ENCODE peak calls at places on chromosomes 6 and 20, in seven cellular contexts. Y is AG04450, H is mammary epithelial cell, F is SK-N-SH, E is right atrium auricular region, O is left lung, D is thyroid gland. M is an unnamed sample.

GRCh38 chr6:26388014-26388413 is 5.1 kb downstream of the BTN2A2 start:
- DNase-seq in O (no peak), E (no peak), F (no peak), D (no peak), Y (no peak), H (no peak), M (no peak)

GRCh38 chr20:19130613-19130984 is 81.8 kb upstream of the SLC24A3 start:
- DNase-seq in O (no peak), H (no peak), F (no peak), Y (no peak), D (no peak), E (no peak), M (no peak)

GRCh38 chr20:39390186-39390585 is 428.0 kb downstream of the DHX35 start:
- DNase-seq in E (no peak), Y (no peak), H (no peak), O (no peak), D (no peak), F (no peak), M (no peak)

GRCh38 chr20:35757098-35757705 is 14.6 kb upstream of the PHF20 start:
- DNase-seq in E (peak), O (no peak), H (no peak), F (no peak), D (no peak), Y (no peak), M (no peak)

GRCh38 chr20:34978092-34978744 is 22.6 kb downstream of the MYH7B start:
- DNase-seq in E (no peak), O (no peak), F (no peak), D (no peak), Y (no peak), H (no peak), M (no peak)

GRCh38 chr6:118546164-118546929 is 1.7 kb upstream of the PLN start:
- DNase-seq in D (no peak), H (no peak), Y (no peak), O (no peak), F (no peak), E (no peak), M (no peak)

GRCh38 chr20:38092260-38092857 is 58.8 kb downstream of the RPRD1B start:
- DNase-seq in E (no peak), Y (no peak), D (no peak), H (no peak), F (no peak), O (no peak), M (no peak)

GRCh38 chr6:131555992-131556391 is 17.0 kb upstream of the ARG1 start:
- DNase-seq in O (no peak), Y (no peak), H (no peak), D (no peak), E (no peak), F (no peak), M (no peak)

GRCh38 chr6:150251566-150252186 is 108.8 kb downstream of the PPP1R14C start:
- DNase-seq in H (no peak), F (no peak), Y (no peak), O (no peak), D (no peak), E (no peak), M (no peak)

GRCh38 chr6:138204303-138204702 is 14.0 kb downstream of the PBOV1 start:
- DNase-seq in Y (no peak), H (no peak), D (no peak), O (no peak), F (no peak), E (no peak), M (no peak)

GRCh38 chr20:51462566-51463276 is 79.8 kb downstream of the NFATC2 start:
- DNase-seq in F (peak), D (peak), H (no peak), O (peak), E (peak), Y (no peak), M (no peak)

GRCh38 chr6:14771026-14771425 is 474.8 kb upstream of the JARID2 start:
- DNase-seq in F (no peak), H (no peak), E (no peak), O (no peak), D (no peak), Y (no peak), M (no peak)

GRCh38 chr6:215335-216034 is 76.8 kb upstream of the DUSP22 start:
- DNase-seq in D (peak), E (no peak), F (no peak), H (peak), Y (no peak), O (peak), M (no peak)

GRCh38 chr6:9461161-9461560 is 953.7 kb downstream of the TFAP2A start:
- DNase-seq in H (no peak), D (no peak), O (no peak), Y (no peak), E (no peak), F (no peak), M (no peak)

GRCh38 chr6:132763269-132763668 is 5.6 kb upstream of the VNN2 start:
- DNase-seq in D (no peak), H (no peak), O (no peak), Y (no peak), E (no peak), F (no peak), M (no peak)

GRCh38 chr20:1307571-1307971 is 21.4 kb downstream of the SDCBP2 start:
- DNase-seq in D (no peak), F (no peak), H (no peak), Y (no peak), O (no peak), E (no peak), M (no peak)

GRCh38 chr6:33192105-33192646 is at the start of gene COL11A2:
- DNase-seq in E (no peak), H (no peak), D (peak), Y (no peak), F (peak), O (no peak), M (peak)

GRCh38 chr20:32922466-32922865 is 63.7 kb downstream of the EFCAB8 start:
- DNase-seq in Y (no peak), O (no peak), H (no peak), E (peak), D (no peak), F (no peak), M (no peak)

GRCh38 chr6:107246972-107247615 is 131.8 kb upstream of the BEND3 start:
- DNase-seq in E (no peak), H (peak), O (no peak), Y (no peak), F (no peak), D (no peak), M (no peak)

GRCh38 chr6:137121401-137121997 is 51.9 kb downstream of the IL22RA2 start:
- DNase-seq in F (no peak), O (no peak), D (no peak), Y (no peak), H (no peak), E (no peak), M (no peak)

GRCh38 chr20:57865266-57865665 is 155.5 kb upstream of the PMEPA1 start:
- DNase-seq in F (no peak), Y (no peak), H (no peak), D (no peak), E (no peak), O (no peak), M (no peak)

GRCh38 chr20:47351643-47352331 is 4.7 kb downstream of the ZMYND8 start:
- DNase-seq in E (no peak), Y (no peak), F (peak), H (peak), D (no peak), O (no peak), M (no peak)

GRCh38 chr6:68891419-68891818 is 256.3 kb downstream of the ADGRB3 start:
- DNase-seq in E (no peak), D (no peak), Y (no peak), H (no peak), O (no peak), F (no peak), M (no peak)

GRCh38 chr6:53250137-53250760 is 98.5 kb downstream of the ELOVL5 start:
- DNase-seq in H (peak), O (no peak), Y (no peak), E (no peak), F (no peak), D (no peak), M (no peak)

GRCh38 chr20:1345030-1345755 is 16.3 kb upstream of the SDCBP2 start:
- DNase-seq in Y (no peak), O (no peak), F (no peak), H (no peak), E (no peak), D (no peak), M (no peak)

GRCh38 chr6:16533721-16534136 is 227.5 kb downstream of the ATXN1 start:
- DNase-seq in F (no peak), Y (no peak), H (no peak), O (no peak), E (no peak), D (no peak), M (no peak)

GRCh38 chr6:119575721-119576120 is 226.2 kb upstream of the MAN1A1 start:
- DNase-seq in H (peak), F (no peak), O (no peak), E (no peak), Y (no peak), D (no peak), M (no peak)

GRCh38 chr20:45857836-45858250 is 429 bp downstream of the ZSWIM3 start:
- DNase-seq in H (no peak), O (no peak), E (no peak), D (no peak), Y (no peak), F (peak), M (no peak)

GRCh38 chr6:79073888-79074287 is 4.2 kb downstream of the PHIP start:
- DNase-seq in O (no peak), D (no peak), E (no peak), Y (no peak), H (no peak), F (no peak), M (no peak)

GRCh38 chr6:128390168-128390567 is 130.2 kb downstream of the PTPRK start:
- DNase-seq in H (no peak), O (no peak), D (no peak), E (no peak), Y (no peak), F (no peak), M (no peak)

GRCh38 chr20:63186528-63187316 is 29.2 kb downstream of the YTHDF1 start:
- DNase-seq in H (peak), D (no peak), F (no peak), Y (no peak), O (no peak), E (no peak), M (no peak)

GRCh38 chr20:37095609-37096414 is at the start of gene RBL1:
- DNase-seq in F (peak), O (peak), D (peak), Y (peak), E (peak), H (peak), M (peak)

GRCh38 chr6:57257911-57258541 is 35.9 kb upstream of the RAB23 start:
- DNase-seq in H (no peak), O (no peak), E (no peak), F (no peak), D (peak), Y (peak), M (no peak)

GRCh38 chr6:10019851-10020250 is 395.0 kb downstream of the TFAP2A start:
- DNase-seq in D (no peak), Y (no peak), F (no peak), O (no peak), H (no peak), E (no peak), M (no peak)

GRCh38 chr20:34536798-34537394 is 20.7 kb downstream of the DYNLRB1 start:
- DNase-seq in F (peak), Y (no peak), H (no peak), O (no peak), D (peak), E (no peak), M (peak)

GRCh38 chr6:1737463-1738311 is 128.0 kb downstream of the FOXC1 start:
- DNase-seq in D (no peak), O (no peak), F (no peak), E (no peak), Y (no peak), H (no peak), M (no peak)

GRCh38 chr6:1736346-1737105 is 126.8 kb downstream of the FOXC1 start:
- DNase-seq in D (no peak), F (no peak), Y (no peak), E (no peak), H (no peak), O (no peak), M (no peak)

GRCh38 chr6:1739220-1739619 is 129.5 kb downstream of the FOXC1 start:
- DNase-seq in F (no peak), H (no peak), O (no peak), Y (no peak), E (no peak), D (no peak), M (no peak)

GRCh38 chr6:1739680-1740079 is 130.0 kb downstream of the FOXC1 start:
- DNase-seq in F (no peak), O (no peak), H (no peak), D (no peak), E (no peak), Y (no peak), M (no peak)

GRCh38 chr6:1738682-1739081 is 129.0 kb downstream of the FOXC1 start:
- DNase-seq in F (no peak), E (no peak), D (no peak), O (no peak), Y (no peak), H (no peak), M (peak)
- H3K27ac ChIP-seq in F (no peak), E (no peak), D (no peak), O (no peak), Y (no peak), H (no peak), M (no peak)

GRCh38 chr20:53550590-53551187 is 43.0 kb downstream of the ZNF217 start:
- DNase-seq in D (no peak), E (no peak), Y (no peak), O (no peak), H (no peak), F (no peak), M (no peak)
- H3K4me3 ChIP-seq in D (no peak), E (no peak), Y (no peak), O (no peak), H (no peak), F (no peak), M (no peak)

DNA sequence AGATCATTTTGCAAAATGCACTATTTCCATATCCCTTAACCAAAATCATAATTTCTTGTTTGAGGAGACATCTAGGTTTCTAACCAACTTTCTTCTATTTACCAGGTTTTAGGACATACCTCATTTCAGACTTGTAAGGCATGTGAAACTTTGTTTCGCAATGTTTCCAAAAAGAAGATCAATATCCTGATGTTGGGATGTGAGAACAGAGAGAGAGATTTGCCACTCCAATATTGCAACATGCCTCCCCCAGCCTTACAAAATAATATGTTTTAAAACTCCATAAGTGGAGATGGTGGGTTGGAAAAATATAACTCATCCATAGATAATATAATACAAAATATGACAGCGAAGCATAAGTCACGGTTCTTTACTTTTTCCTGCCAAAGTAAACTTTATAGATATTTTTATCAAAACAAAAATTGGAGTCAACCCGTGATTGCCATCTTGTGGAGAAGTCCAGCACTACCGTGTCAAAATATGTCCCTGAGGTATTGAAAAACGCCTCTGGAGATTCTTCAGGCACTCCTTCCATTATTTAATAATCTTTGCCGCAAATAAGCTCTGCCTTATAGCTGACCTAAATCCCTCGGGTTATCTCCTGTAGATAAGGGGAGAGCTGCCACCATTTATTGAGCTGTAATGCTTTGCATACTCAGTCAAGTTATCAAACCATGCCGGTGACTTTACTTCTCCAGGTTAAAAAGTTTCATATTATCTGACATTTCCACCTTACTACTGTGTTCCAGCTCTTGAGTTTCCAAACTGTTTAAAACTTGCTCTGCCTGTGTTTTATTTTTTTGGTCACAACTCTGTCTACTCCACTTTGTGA is 534.2 kb downstream of the HACE1 start:
- DNase-seq in F (peak), Y (no peak), E (no peak), O (no peak), H (peak), D (no peak), M (no peak)
- TF ChIP-seq CTCF in F (peak), Y (peak), E (no peak), O (peak), H (peak), D (no peak), M (peak)

DNA sequence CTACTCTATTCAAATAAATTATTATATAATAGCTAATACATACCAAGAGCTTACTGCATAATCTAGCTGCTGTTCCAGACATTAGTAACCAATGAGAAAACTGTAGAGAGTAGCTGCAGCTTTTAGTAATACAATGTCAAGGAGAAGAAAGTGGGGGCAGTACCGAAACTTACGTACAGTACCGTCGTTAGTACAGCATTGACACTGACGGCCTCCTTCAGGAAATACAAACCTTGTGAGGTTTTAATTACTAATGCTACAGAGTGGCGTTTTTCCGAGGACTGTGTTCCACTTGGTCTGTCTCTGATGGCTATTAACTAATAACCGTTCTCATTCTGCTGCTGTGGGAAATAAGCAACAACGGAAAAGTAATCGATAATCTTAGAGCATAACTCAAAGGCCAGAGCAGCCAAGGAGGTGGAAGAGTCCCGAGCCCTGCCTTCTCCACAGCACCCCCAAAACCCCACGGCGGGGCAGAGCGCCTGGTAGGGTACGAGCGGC is 344 bp upstream of the PM20D2 start:
- DNase-seq in O (no peak), Y (no peak), E (no peak), F (peak), H (peak), D (no peak), M (no peak)
- H3K27ac ChIP-seq in O (peak), Y (no peak), E (peak), F (peak), H (peak), D (peak), M (peak)

DNA sequence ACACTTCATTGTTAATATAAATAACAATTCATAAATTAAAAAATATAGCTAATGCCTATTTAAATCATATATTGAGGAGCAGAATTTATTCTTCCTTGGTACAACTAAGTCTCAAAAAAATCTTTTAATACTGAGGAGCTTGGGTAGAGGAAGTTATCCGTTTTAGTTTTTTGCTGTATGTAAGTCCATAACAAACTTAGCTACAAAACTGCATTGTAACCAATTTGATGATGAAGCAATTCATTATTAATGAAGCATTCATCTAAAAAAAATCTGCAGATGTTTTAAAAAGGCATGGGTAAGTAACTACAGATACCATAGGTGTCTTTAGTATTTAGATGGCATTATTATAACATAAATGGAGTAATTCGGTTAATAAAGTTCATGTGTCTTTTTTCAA is 1.3 kb downstream of the KHDRBS2 start:
- DNase-seq in F (no peak), D (no peak), O (no peak), H (no peak), Y (no peak), E (no peak), M (no peak)
- H3K4me3 ChIP-seq in F (no peak), D (peak), O (peak), H (no peak), Y (no peak), E (no peak), M (no peak)

GRCh38 chr6:122184260-122184934 is 215.1 kb upstream of the HSF2 start:
- DNase-seq in Y (peak), D (no peak), F (peak), E (no peak), O (no peak), H (peak), M (no peak)
- TF ChIP-seq CTCF in Y (peak), D (no peak), F (peak), E (no peak), O (peak), H (peak), M (peak)